ENCODE peak calls at places on chromosomes 2 and 18, in four cellular contexts. X is colonic mucosa, T is G401, S is GM23338. B is an unnamed sample.

GRCh38 chr2:126946323-126947089 is 47.8 kb downstream of the TEX51 start:
- DNase-seq in X (no peak), T (no peak), S (no peak), B (no peak)

GRCh38 chr2:136113767-136114070 is 4.2 kb downstream of the CXCR4 start:
- DNase-seq in X (no peak), T (no peak), S (no peak), B (no peak)

GRCh38 chr2:176129825-176130152 is 284 bp downstream of the HOXD8 start:
- DNase-seq in X (no peak), T (no peak), S (no peak), B (no peak)

GRCh38 chr2:25043241-25043867 is 1.5 kb downstream of the EFR3B start:
- DNase-seq in X (no peak), T (no peak), S (peak; percentile 55), B (peak; percentile 82)

GRCh38 chr2:237497009-237497819 is 10.2 kb downstream of the MLPH start:
- DNase-seq in X (no peak), T (no peak), S (peak; percentile 51), B (peak; percentile 51)

GRCh38 chr2:46232860-46233259 is 64.3 kb upstream of the EPAS1 start:
- DNase-seq in X (no peak), T (no peak), S (no peak), B (no peak)

GRCh38 chr2:133293544-133294270 is 274.6 kb downstream of the NCKAP5 start:
- DNase-seq in X (no peak), T (no peak), S (no peak), B (no peak)

GRCh38 chr2:44952143-44952805 is 10.8 kb downstream of the SIX3 start:
- DNase-seq in X (no peak), T (peak; percentile 57), S (peak; percentile 92), B (peak; percentile 88)

GRCh38 chr18:13375302-13376255 is 157.0 kb downstream of the LDLRAD4 start:
- DNase-seq in X (no peak), T (peak; percentile 30), S (no peak), B (peak; percentile 73)